ENCODE peak calls at places on chromosome 21, in five cellular contexts. V is tibial nerve, U is cardiac muscle cell, P is Panc1, X is psoas muscle. G is an unnamed sample.

GRCh38 chr21:28587748-28588147 is 404.9 kb downstream of the LTN1 start:
- DNase-seq in V (no peak), U (no peak), P (no peak), X (no peak), G (no peak)

GRCh38 chr21:42724226-42724920 is 71.0 kb downstream of the PDE9A start:
- DNase-seq in V (no peak), U (no peak), P (no peak), X (no peak), G (no peak)

GRCh38 chr21:29174607-29175013 is 44.2 kb downstream of the MAP3K7CL start:
- DNase-seq in V (no peak), U (no peak), P (no peak), X (no peak), G (no peak)

GRCh38 chr21:33230518-33231324 is 983 bp downstream of the IFNAR2 start:
- DNase-seq in V (no peak), U (peak; percentile 49), P (no peak), X (peak; percentile 58), G (no peak)

GRCh38 chr21:26226724-26227123 is 56.2 kb upstream of the APP start:
- DNase-seq in V (no peak), U (no peak), P (no peak), X (no peak), G (no peak)

GRCh38 chr21:42281196-42281680 is 34.0 kb downstream of the TFF3 start:
- DNase-seq in V (no peak), U (no peak), P (no peak), X (no peak), G (no peak)

GRCh38 chr21:43301424-43302355 is 125.2 kb downstream of the SIK1 start:
- DNase-seq in V (no peak), U (no peak), P (no peak), X (peak; percentile 9), G (no peak)

GRCh38 chr21:16912075-16912474 is 600.8 kb upstream of the CXADR start:
- DNase-seq in V (no peak), U (no peak), P (no peak), X (no peak), G (no peak)

GRCh38 chr21:14541840-14542495 is 4.1 kb downstream of the SAMSN1 start:
- DNase-seq in V (no peak), U (no peak), P (no peak), X (no peak), G (no peak)

GRCh38 chr21:42429021-42429420 is 25.3 kb downstream of the UBASH3A start:
- DNase-seq in V (no peak), U (no peak), P (no peak), X (no peak), G (no peak)

GRCh38 chr21:29360799-29361765 is 62.4 kb downstream of the BACH1 start:
- DNase-seq in V (no peak), U (no peak), P (no peak), X (no peak), G (no peak)

GRCh38 chr21:15001773-15002647 is 62.8 kb downstream of the NRIP1 start:
- DNase-seq in V (no peak), U (no peak), P (no peak), X (no peak), G (no peak)

GRCh38 chr21:42465008-42465878 is 30.8 kb downstream of the RSPH1 start:
- DNase-seq in V (no peak), U (no peak), P (no peak), X (no peak), G (no peak)

GRCh38 chr21:25970254-25970930 is 200.2 kb downstream of the APP start:
- DNase-seq in V (no peak), U (no peak), P (no peak), X (no peak), G (no peak)

GRCh38 chr21:16597768-16598167 is 868.0 kb downstream of the USP25 start:
- DNase-seq in V (no peak), U (no peak), P (no peak), X (no peak), G (no peak)

GRCh38 chr21:42411197-42411869 is 7.6 kb downstream of the UBASH3A start:
- DNase-seq in V (no peak), U (no peak), P (no peak), X (no peak), G (no peak)

GRCh38 chr21:46180778-46181391 is 3.4 kb downstream of the SPATC1L start:
- DNase-seq in V (no peak), U (no peak), P (no peak), X (no peak), G (no peak)

GRCh38 chr21:15631342-15631741 is 98.4 kb upstream of the USP25 start:
- DNase-seq in V (no peak), U (no peak), P (no peak), X (no peak), G (no peak)

GRCh38 chr21:25568230-25568629 is 39.1 kb downstream of the MRPL39 start:
- DNase-seq in V (no peak), U (peak; percentile 10), P (no peak), X (no peak), G (no peak)

GRCh38 chr21:15249285-15249993 is 184.6 kb upstream of the NRIP1 start:
- DNase-seq in V (no peak), U (no peak), P (no peak), X (no peak), G (no peak)

GRCh38 chr21:26506951-26507350 is 66.1 kb downstream of the CYYR1 start:
- DNase-seq in V (no peak), U (no peak), P (peak; percentile 36), X (no peak), G (no peak)

GRCh38 chr21:39022035-39022900 is 161.0 kb downstream of the PSMG1 start:
- DNase-seq in V (no peak), U (no peak), P (no peak), X (no peak), G (no peak)
- H3K27ac ChIP-seq in V (peak overlapping the region; percentile 67), U (no peak overlapping the region), P (no peak overlapping the region), X (peak overlapping the region; percentile 66), G (no peak overlapping the region)

GRCh38 chr21:40129809-40130208 is 262.6 kb downstream of the PCP4 start:
- DNase-seq in V (no peak), U (no peak), P (no peak), X (no peak), G (no peak)
- H3K27ac ChIP-seq in V (no peak overlapping the region), U (no peak overlapping the region), P (no peak overlapping the region), X (no peak overlapping the region), G (no peak overlapping the region)

DNA sequence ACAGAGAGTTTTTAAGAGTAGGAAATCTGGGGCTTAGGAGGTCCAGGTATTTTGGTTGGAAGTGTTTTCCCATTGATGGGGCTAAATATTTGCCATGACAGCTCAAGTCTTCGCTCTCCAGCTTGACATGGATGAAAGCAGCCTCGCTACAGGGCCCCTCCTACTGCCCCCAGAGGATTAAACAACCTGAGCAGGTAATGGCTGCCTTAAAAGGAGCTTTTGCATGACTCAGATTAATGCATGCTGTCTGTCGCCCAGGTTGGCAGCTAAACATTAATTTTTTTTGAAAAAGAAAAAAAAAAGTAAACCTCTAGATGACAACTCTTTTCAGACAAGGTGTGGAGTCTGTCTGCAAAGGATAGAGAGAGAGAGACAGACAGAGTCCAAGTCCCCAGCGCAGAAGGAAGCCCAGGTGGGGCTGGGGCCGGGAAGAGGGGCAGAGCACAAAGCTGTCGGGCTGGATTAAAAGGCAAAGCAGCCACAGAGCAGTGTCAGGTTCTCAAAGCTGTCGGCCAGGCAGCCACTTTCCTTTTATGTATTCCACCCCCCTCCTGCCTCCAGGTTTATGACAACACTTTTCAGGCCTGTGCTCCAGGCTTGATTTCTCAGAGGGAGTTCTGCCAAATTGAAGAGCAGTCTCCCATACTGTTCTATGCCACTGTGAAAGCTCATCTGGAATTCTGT is 127.9 kb downstream of the CLIC6 start:
- DNase-seq in V (no peak), U (peak; percentile 43), P (no peak), X (no peak), G (no peak)
- H3K27ac ChIP-seq in V (peak overlapping the region; percentile 55), U (no peak overlapping the region), P (no peak overlapping the region), X (peak overlapping the region; percentile 75), G (no peak overlapping the region)

DNA sequence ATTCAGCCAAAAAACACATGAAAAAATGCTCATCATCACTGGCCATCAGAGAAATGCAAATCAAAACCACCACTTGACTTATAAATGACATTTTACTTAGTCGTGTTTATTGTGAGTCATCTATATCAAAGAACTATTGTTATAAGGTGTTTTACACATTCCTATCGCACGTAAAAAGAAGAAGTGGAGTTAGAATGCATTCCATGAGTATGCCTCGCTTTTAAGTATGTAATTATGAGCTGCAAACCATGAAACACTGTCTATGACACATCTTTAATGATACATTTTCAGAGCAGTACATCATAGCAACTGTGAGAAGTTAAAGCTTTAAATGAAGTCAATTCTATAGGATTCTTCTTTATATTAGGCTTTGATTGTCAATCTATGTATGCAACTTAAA is 614.3 kb upstream of the ADAMTS5 start:
- DNase-seq in V (no peak), U (no peak), P (no peak), X (no peak), G (no peak)
- H3K27ac ChIP-seq in V (no peak overlapping the region), U (no peak overlapping the region), P (no peak overlapping the region), X (no peak overlapping the region), G (no peak overlapping the region)

DNA sequence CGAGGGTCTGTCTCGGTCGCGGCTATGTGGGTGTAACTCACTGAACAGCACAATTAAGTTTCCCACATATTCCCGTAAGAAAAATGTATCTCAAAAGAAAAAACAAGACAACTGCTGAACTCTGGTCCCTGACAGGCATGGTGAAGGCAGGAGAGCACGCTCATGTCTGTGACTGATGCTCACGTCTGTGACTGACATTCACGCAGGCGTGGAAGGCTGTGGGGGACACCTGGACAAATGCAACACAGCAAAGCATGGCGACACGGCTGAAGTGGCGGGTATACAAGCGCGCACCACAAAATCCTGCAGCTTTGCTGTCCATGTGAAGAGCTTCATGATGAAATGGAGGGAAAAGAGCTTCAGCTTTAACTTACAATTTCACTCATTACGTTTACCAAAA is 6.0 kb downstream of the PTTG1IP start:
- DNase-seq in V (no peak), U (no peak), P (no peak), X (no peak), G (no peak)
- H3K27ac ChIP-seq in V (no peak overlapping the region), U (no peak overlapping the region), P (peak overlapping the region; percentile 95), X (peak overlapping the region; percentile 97), G (no peak overlapping the region)

DNA sequence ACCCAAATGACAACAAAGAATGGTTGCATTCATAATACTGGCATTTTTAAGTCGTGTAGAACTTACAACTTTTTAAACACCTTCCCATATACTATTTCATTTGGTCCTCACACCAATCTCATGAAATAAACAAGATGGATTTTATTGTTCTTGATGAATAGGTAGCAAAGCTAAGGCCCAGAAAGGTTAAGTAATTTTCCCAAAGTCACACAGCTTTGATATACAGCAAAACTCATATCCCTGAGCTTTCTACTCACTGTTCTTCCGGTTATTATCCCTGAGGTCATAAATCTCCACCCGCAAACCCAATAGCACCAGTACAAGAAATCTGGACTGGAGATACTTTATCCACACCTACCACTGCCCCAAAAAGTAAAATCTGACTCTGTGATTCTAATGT is 186.2 kb downstream of the RUNX1 start:
- DNase-seq in V (no peak), U (no peak), P (no peak), X (no peak), G (no peak)
- H3K27ac ChIP-seq in V (no peak overlapping the region), U (no peak overlapping the region), P (no peak overlapping the region), X (no peak overlapping the region), G (no peak overlapping the region)

DNA sequence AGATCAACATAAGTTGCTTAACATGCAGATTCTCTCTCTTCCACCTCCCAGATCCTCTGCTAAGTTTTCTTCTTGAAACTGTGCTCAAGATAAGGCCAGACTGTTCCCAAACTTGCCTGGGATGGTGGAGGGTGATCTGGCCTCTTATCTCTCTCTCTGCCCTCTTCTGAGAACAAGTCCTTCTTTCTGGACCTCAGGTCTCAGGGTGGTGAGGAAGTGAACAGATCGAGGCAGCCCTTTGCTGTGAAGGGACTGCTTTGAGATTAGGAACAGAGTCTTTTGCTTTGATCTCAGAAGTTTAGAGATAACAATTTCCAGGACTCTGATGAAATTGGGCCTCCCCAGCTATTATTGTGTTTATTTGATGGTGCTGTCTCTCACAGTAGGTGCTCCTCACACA is 70.8 kb downstream of the HUNK start:
- DNase-seq in V (no peak), U (no peak), P (no peak), X (no peak), G (no peak)
- H3K27ac ChIP-seq in V (no peak overlapping the region), U (peak overlapping the region; percentile 64), P (no peak overlapping the region), X (no peak overlapping the region), G (no peak overlapping the region)

GRCh38 chr21:39189857-39190604 is 6.8 kb upstream of the PSMG1 start:
- DNase-seq in V (no peak), U (no peak), P (no peak), X (no peak), G (no peak)
- H3K27ac ChIP-seq in V (no peak overlapping the region), U (no peak overlapping the region), P (no peak overlapping the region), X (no peak overlapping the region), G (no peak overlapping the region)

G was measured in iPS DF 6.9.